ENCODE peak calls at places on chromosomes 16 and 17, in nine cellular contexts. T, P, J, G, Q, B, I, Y and S are unnamed samples.

GRCh38 chr16:9978160-9978725 is 204.0 kb downstream of the GRIN2A start:
- DNase-seq in I (no peak), J (no peak), G (no peak), Q (no peak), B (no peak), T (no peak), Y (no peak), P (no peak), S (no peak)

GRCh38 chr16:54121539-54122295 is 164.9 kb downstream of the IRX3 start:
- DNase-seq in Q (no peak), Y (peak; percentile 20), P (no peak), T (no peak), B (no peak), G (no peak), I (no peak), J (no peak), S (no peak)

GRCh38 chr17:79075433-79075805 is 795 bp downstream of the ENGASE start:
- DNase-seq in P (peak; percentile 71), J (peak; percentile 14), T (no peak), G (no peak), Y (no peak), B (no peak), I (no peak), Q (no peak), S (no peak)

GRCh38 chr17:42803074-42803883 is 4.6 kb downstream of the CNTD1 start:
- DNase-seq in I (no peak), P (no peak), Q (peak; percentile 35), B (no peak), Y (no peak), J (no peak), T (no peak), G (no peak), S (no peak)

GRCh38 chr17:49210158-49211029 is at the start of the genes ABI3 and GNGT2:
- DNase-seq in Q (peak; percentile 55), J (peak; percentile 85), I (no peak), T (no peak), P (no peak), Y (peak; percentile 92), G (no peak), B (peak; percentile 35), S (no peak)

GRCh38 chr17:59761385-59762021 is 54.0 kb downstream of the VMP1 start:
- DNase-seq in P (no peak), Q (peak; percentile 86), B (no peak), I (no peak), G (no peak), J (peak; percentile 90), T (no peak), Y (peak; percentile 85), S (no peak)

GRCh38 chr17:3738562-3739295 is 15.0 kb downstream of the HASPIN start:
- DNase-seq in Y (no peak), G (no peak), I (peak; percentile 57), P (no peak), B (no peak), Q (peak; percentile 10), T (no peak), J (no peak), S (no peak)

GRCh38 chr17:51078009-51078592 is 42.6 kb downstream of the SPAG9 start:
- DNase-seq in Q (no peak), Y (no peak), G (no peak), B (no peak), P (no peak), I (no peak), T (no peak), J (no peak), S (no peak)

GRCh38 chr16:60246055-60246454 is 1511.9 kb upstream of the GOT2 start:
- DNase-seq in I (no peak), Q (no peak), P (no peak), B (no peak), G (peak; percentile 27), J (no peak), T (no peak), Y (peak; percentile 54), S (no peak)

GRCh38 chr17:64094412-64094811 is 35.5 kb downstream of the ERN1 start:
- DNase-seq in I (no peak), J (no peak), B (no peak), Y (no peak), Q (no peak), G (no peak), T (no peak), P (no peak), S (no peak)

GRCh38 chr16:56930516-56931252 is 1.3 kb upstream of the HERPUD1 start:
- DNase-seq in J (no peak), Y (no peak), I (no peak), B (no peak), T (peak; percentile 74), G (no peak), P (no peak), Q (no peak), S (no peak)

GRCh38 chr16:66612422-66612821 is 7.9 kb downstream of the CMTM3 start:
- DNase-seq in B (no peak), J (no peak), Y (no peak), P (no peak), T (no peak), Q (no peak), I (no peak), G (no peak), S (no peak)

GRCh38 chr16:14373901-14374300 is 256.2 kb downstream of the PARN start:
- DNase-seq in Q (no peak), T (no peak), J (no peak), P (no peak), Y (peak; percentile 68), G (no peak), I (no peak), B (no peak), S (no peak)

GRCh38 chr16:3187798-3188674 is at the start of gene OR1F1:
- DNase-seq in Y (peak; percentile 75), G (peak; percentile 80), Q (peak; percentile 80), I (peak; percentile 42), J (peak; percentile 78), P (no peak), T (no peak), B (no peak), S (peak; percentile 54)

GRCh38 chr16:85460983-85461813 is 151.9 kb upstream of the GSE1 start:
- DNase-seq in P (no peak), Q (peak; percentile 56), T (peak; percentile 89), G (peak; percentile 0), B (peak; percentile 59), J (peak; percentile 60), I (no peak), Y (no peak), S (no peak)

GRCh38 chr17:76088868-76089576 is 10.0 kb downstream of the ZACN start:
- DNase-seq in I (no peak), J (no peak), T (no peak), G (no peak), Y (no peak), P (no peak), B (no peak), Q (no peak), S (no peak)

GRCh38 chr17:1830288-1830687 is 483 bp downstream of the RPA1 start:
- DNase-seq in Q (no peak), B (no peak), P (no peak), J (peak; percentile 28), G (peak; percentile 23), T (no peak), Y (no peak), I (no peak), S (peak; percentile 5)